ENCODE peak calls at places on chromosomes 3 and 15, in eight cellular contexts. S is neural crest cell, G is cardiac fibroblast, P is body of pancreas, H is BJ, C is fibroblast of pulmonary artery, T is WTC11, E is HFFc6. F is an unnamed sample.

GRCh38 chr3:190432216-190432615 is 17.5 kb downstream of the TMEM207 start:
- DNase-seq in S (no peak), G (peak; percentile 40), P (no peak), H (no peak), C (peak; percentile 36), T (no peak), E (no peak), F (no peak)

GRCh38 chr15:36940636-36941285 is 159.6 kb downstream of the MEIS2 start:
- DNase-seq in S (no peak), G (no peak), P (no peak), H (no peak), C (no peak), T (no peak), E (no peak), F (no peak)

GRCh38 chr15:72068826-72069225 is 49.1 kb downstream of the MYO9A start:
- DNase-seq in S (no peak), G (no peak), P (no peak), H (no peak), C (no peak), T (no peak), E (no peak), F (no peak)

GRCh38 chr3:107753494-107753893 is 230.7 kb downstream of the BBX start:
- DNase-seq in S (peak; percentile 48), G (peak; percentile 57), P (peak; percentile 28), H (no peak), C (peak; percentile 58), T (peak; percentile 44), E (peak; percentile 4), F (no peak)

GRCh38 chr3:134846943-134847342 is 51.9 kb downstream of the EPHB1 start:
- DNase-seq in S (no peak), G (peak; percentile 55), P (no peak), H (peak; percentile 84), C (peak; percentile 52), T (no peak), E (peak; percentile 79), F (no peak)

GRCh38 chr3:172046268-172046915 is 7.0 kb downstream of the FNDC3B start:
- DNase-seq in S (no peak), G (peak; percentile 47), P (no peak), H (no peak), C (no peak), T (no peak), E (no peak), F (no peak)

GRCh38 chr3:120098710-120099109 is 4.5 kb upstream of the GSK3B start:
- DNase-seq in S (no peak), G (no peak), P (no peak), H (no peak), C (no peak), T (no peak), E (no peak), F (no peak)

GRCh38 chr3:188680189-188680588 is 491.6 kb upstream of the TPRG1 start:
- DNase-seq in S (no peak), G (no peak), P (no peak), H (peak; percentile 27), C (peak; percentile 58), T (no peak), E (no peak), F (no peak)

GRCh38 chr3:62439978-62440377 is 66.6 kb upstream of the FEZF2 start:
- DNase-seq in S (no peak), G (no peak), P (no peak), H (no peak), C (no peak), T (no peak), E (no peak), F (no peak)

GRCh38 chr3:121781611-121782010 is 32.1 kb upstream of the GOLGB1 start:
- DNase-seq in S (no peak), G (no peak), P (no peak), H (no peak), C (no peak), T (no peak), E (no peak), F (no peak)

GRCh38 chr3:12221663-12222062 is 63.0 kb upstream of the TIMP4 start:
- DNase-seq in S (no peak), G (no peak), P (no peak), H (no peak), C (no peak), T (no peak), E (no peak), F (no peak)

GRCh38 chr15:77966540-77967290 is 110.8 kb downstream of the TBC1D2B start:
- DNase-seq in S (peak; percentile 64), G (peak; percentile 66), P (no peak), H (no peak), C (peak; percentile 58), T (peak; percentile 64), E (peak; percentile 49), F (no peak)

GRCh38 chr3:114565201-114565600 is 271.4 kb downstream of the TIGIT start:
- DNase-seq in S (no peak), G (no peak), P (peak; percentile 33), H (no peak), C (no peak), T (no peak), E (no peak), F (no peak)

GRCh38 chr15:70098461-70099166 is 897 bp upstream of the TLE3 start:
- DNase-seq in S (peak; percentile 53), G (peak; percentile 25), P (peak; percentile 62), H (no peak), C (peak; percentile 33), T (peak; percentile 54), E (no peak), F (no peak)

GRCh38 chr3:46947981-46948791 is 28.4 kb downstream of the CCDC12 start:
- DNase-seq in S (no peak), G (peak; percentile 76), P (peak; percentile 91), H (no peak), C (peak; percentile 75), T (no peak), E (no peak), F (peak; percentile 71)

GRCh38 chr3:168040624-168041208 is 55.0 kb downstream of the GOLIM4 start:
- DNase-seq in S (no peak), G (peak; percentile 79), P (peak; percentile 34), H (no peak), C (peak; percentile 90), T (peak; percentile 16), E (peak; percentile 58), F (peak; percentile 74)

GRCh38 chr15:85789496-85789875 is 5.2 kb downstream of the KLHL25 start:
- DNase-seq in S (no peak), G (no peak), P (no peak), H (no peak), C (no peak), T (no peak), E (no peak), F (no peak)

GRCh38 chr3:129558772-129559564 is 16.0 kb downstream of the H1-8 start:
- DNase-seq in S (no peak), G (peak; percentile 84), P (no peak), H (peak; percentile 68), C (peak; percentile 58), T (no peak), E (peak; percentile 77), F (no peak)

GRCh38 chr15:74406992-74407705 is 26.6 kb downstream of the SEMA7A start:
- DNase-seq in S (peak; percentile 30), G (peak; percentile 89), P (no peak), H (peak; percentile 80), C (peak; percentile 83), T (no peak), E (peak; percentile 96), F (no peak)

GRCh38 chr3:129651316-129652202 is 45.1 kb upstream of the PLXND1 start:
- DNase-seq in S (no peak), G (peak; percentile 84), P (no peak), H (peak; percentile 88), C (peak; percentile 74), T (peak; percentile 44), E (peak; percentile 92), F (no peak)

GRCh38 chr3:133540896-133541674 is 32.4 kb upstream of the CDV3 start:
- DNase-seq in S (no peak), G (peak; percentile 78), P (peak; percentile 64), H (no peak), C (peak; percentile 76), T (no peak), E (peak; percentile 50), F (no peak)

GRCh38 chr3:93989241-93989640 is 9.3 kb downstream of the ARL13B start:
- DNase-seq in S (no peak), G (no peak), P (no peak), H (no peak), C (no peak), T (no peak), E (no peak), F (no peak)
- TF ChIP-seq CTCF in S (no peak), G (no peak), P (no peak), H (no peak), C (no peak), T (no peak), E (no peak), F (no peak)

GRCh38 chr3:52226229-52226817 is 878 bp upstream of the TLR9 start:
- DNase-seq in S (no peak), G (no peak), P (no peak), H (no peak), C (no peak), T (no peak), E (no peak), F (no peak)

GRCh38 chr3:52225452-52226228 is at the start of gene TLR9:
- DNase-seq in S (no peak), G (no peak), P (no peak), H (no peak), C (no peak), T (no peak), E (no peak), F (no peak)

GRCh38 chr3:52228266-52228665 is 2.8 kb upstream of the TLR9 start:
- DNase-seq in S (no peak), G (no peak), P (no peak), H (no peak), C (no peak), T (no peak), E (no peak), F (no peak)

GRCh38 chr3:52227766-52228165 is 2.3 kb upstream of the TLR9 start:
- DNase-seq in S (no peak), G (no peak), P (no peak), H (no peak), C (no peak), T (no peak), E (no peak), F (no peak)

DNA sequence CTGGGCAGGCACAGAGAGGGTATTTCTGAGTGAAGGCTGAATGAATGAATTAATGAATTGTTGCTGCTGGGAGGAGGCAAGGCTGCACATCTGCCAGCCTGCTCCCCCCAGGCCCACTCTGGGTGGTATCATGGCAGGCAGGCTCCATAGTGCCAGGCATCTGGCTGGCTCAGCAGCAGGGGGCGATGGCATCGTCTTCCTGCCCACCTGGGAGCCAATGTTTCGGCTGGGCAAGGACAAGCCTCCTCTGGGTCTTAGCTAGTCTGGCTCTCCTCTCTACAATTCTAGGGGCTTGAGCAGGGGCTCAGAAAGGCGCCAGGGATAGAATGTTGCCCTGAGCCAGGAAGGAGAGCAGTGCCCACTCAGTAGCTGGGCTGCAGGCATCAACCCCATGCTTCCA is 1.7 kb upstream of the TLR9 start:
- DNase-seq in S (no peak), G (no peak), P (no peak), H (no peak), C (no peak), T (no peak), E (no peak), F (no peak)
- TF ChIP-seq CTCF in S (no peak), G (no peak), P (no peak), H (no peak), C (no peak), T (no peak), E (peak; percentile 18), F (no peak)

GRCh38 chr15:95176794-95177577 is 945.6 kb downstream of the MCTP2 start:
- DNase-seq in S (no peak), G (no peak), P (no peak), H (no peak), C (no peak), T (no peak), E (no peak), F (no peak)
- TF ChIP-seq CTCF in S (no peak), G (no peak), P (no peak), H (no peak), C (no peak), T (no peak), E (no peak), F (no peak)

GRCh38 chr3:49899815-49900214 is 3.9 kb downstream of the MST1R start:
- DNase-seq in S (peak; percentile 38), G (peak; percentile 33), P (no peak), H (no peak), C (peak; percentile 34), T (peak; percentile 61), E (no peak), F (no peak)
- TF ChIP-seq CTCF in S (no peak), G (peak; percentile 29), P (no peak), H (peak; percentile 1), C (peak; percentile 32), T (peak; percentile 32), E (peak; percentile 55), F (no peak)

F was measured in LNCaP clone FGC.